ENCODE peak calls at places on chromosomes 4 and X, in seven cellular contexts. Y is astrocyte of the cerebellum, N is choroid plexus epithelial cell, F is right atrium auricular region, V is astrocyte of the spinal cord, T is lower leg skin, S is A673. R is an unnamed sample.

GRCh38 chr4:3700223-3700622 is 66.0 kb upstream of the ADRA2C start:
- DNase-seq in N (no peak), Y (no peak), F (no peak), V (no peak), S (no peak), T (no peak), R (no peak)

GRCh38 chr4:149531861-149532260 is 283.8 kb downstream of the IQCM start:
- DNase-seq in V (peak), N (peak), F (no peak), Y (no peak), T (no peak), S (peak), R (peak)

GRCh38 chr4:56026596-56026995 is 77.9 kb downstream of the CEP135 start:
- DNase-seq in N (no peak), F (no peak), V (peak), T (no peak), Y (no peak), S (no peak), R (no peak)

GRCh38 chr4:77465271-77465670 is 140.3 kb upstream of the CXCL13 start:
- DNase-seq in N (peak), T (no peak), V (peak), S (peak), Y (no peak), F (no peak), R (no peak)

GRCh38 chr4:151679247-151679646 is 81.6 kb downstream of the GATB start:
- DNase-seq in Y (no peak), T (no peak), S (no peak), F (no peak), V (no peak), N (no peak), R (no peak)

GRCh38 chrX:122857734-122858133 is 326.3 kb upstream of the GRIA3 start:
- DNase-seq in V (no peak), F (no peak), N (no peak), S (no peak), Y (no peak), T (no peak), R (no peak)

GRCh38 chrX:118508690-118509089 is 13.1 kb downstream of the DOCK11 start:
- DNase-seq in S (no peak), T (no peak), F (no peak), V (no peak), N (no peak), Y (no peak), R (no peak)

GRCh38 chr4:23614284-23614892 is 275.5 kb downstream of the PPARGC1A start:
- DNase-seq in S (peak), T (no peak), Y (peak), N (peak), F (no peak), V (peak), R (peak)

GRCh38 chr4:89665662-89666061 is 171.3 kb downstream of the SNCA start:
- DNase-seq in T (no peak), V (no peak), S (no peak), N (no peak), F (no peak), Y (no peak), R (no peak)

GRCh38 chr4:146224331-146224966 is 10.1 kb downstream of the REELD1 start:
- DNase-seq in V (no peak), F (no peak), T (no peak), S (no peak), N (peak), Y (no peak), R (no peak)

GRCh38 chr4:78644744-78645330 is 93.3 kb downstream of the ANXA3 start:
- DNase-seq in N (peak), Y (peak), S (peak), T (peak), V (peak), F (peak), R (peak)

GRCh38 chrX:22748093-22748999 is 251.4 kb upstream of the DDX53 start:
- DNase-seq in T (no peak), N (peak), S (peak), F (no peak), Y (peak), V (peak), R (no peak)

GRCh38 chr4:124337874-124338273 is 374.7 kb downstream of the ANKRD50 start:
- DNase-seq in N (peak), S (no peak), F (no peak), Y (no peak), V (peak), T (no peak), R (no peak)

GRCh38 chr4:126604273-126604867 is 1028.4 kb upstream of the INTU start:
- DNase-seq in Y (peak), V (peak), F (no peak), T (no peak), S (peak), N (peak), R (no peak)

GRCh38 chrX:149877157-149877556 is 3.8 kb upstream of the MAGEA8 start:
- DNase-seq in S (no peak), V (no peak), F (no peak), Y (no peak), T (no peak), N (no peak), R (no peak)

GRCh38 chr4:137707221-137707620 is 174.9 kb upstream of the PCDH18 start:
- DNase-seq in V (no peak), Y (no peak), T (no peak), S (no peak), F (no peak), N (no peak), R (no peak)

GRCh38 chrX:135625995-135626394 is 87.4 kb upstream of the CT45A1 start:
- DNase-seq in S (peak), Y (no peak), V (no peak), N (peak), T (no peak), F (no peak), R (no peak)

GRCh38 chrX:70030242-70030823 is 19.4 kb downstream of the AWAT2 start:
- DNase-seq in V (peak), F (no peak), S (peak), N (peak), Y (no peak), T (no peak), R (no peak)

GRCh38 chr4:88104902-88105610 is 53.4 kb downstream of the ABCG2 start:
- DNase-seq in Y (peak), N (peak), F (no peak), T (no peak), V (peak), S (no peak), R (peak)

GRCh38 chr4:38470708-38471262 is 193.2 kb upstream of the KLF3 start:
- DNase-seq in F (no peak), Y (no peak), V (no peak), S (no peak), N (no peak), T (no peak), R (no peak)

GRCh38 chrX:56728752-56729151 is 291 bp upstream of the NBDY start:
- DNase-seq in Y (no peak), S (peak), F (no peak), N (peak), V (peak), T (no peak), R (no peak)

GRCh38 chrX:76253432-76253831 is 80.6 kb downstream of the PBDC1 start:
- DNase-seq in N (peak), S (peak), T (no peak), F (no peak), Y (peak), V (peak), R (no peak)

GRCh38 chr4:102429553-102429952 is 71.6 kb upstream of the NFKB1 start:
- DNase-seq in F (no peak), T (no peak), N (peak), V (peak), Y (peak), S (no peak), R (no peak)

GRCh38 chr4:176123710-176124407 is 58.2 kb downstream of the WDR17 start:
- DNase-seq in N (peak), T (no peak), Y (no peak), V (peak), S (peak), F (no peak), R (no peak)

GRCh38 chr4:763191-763810 is 57.7 kb downstream of the PCGF3 start:
- DNase-seq in F (no peak), N (no peak), Y (no peak), T (no peak), S (no peak), V (no peak), R (no peak)

GRCh38 chr4:186016796-186017195 is 52.2 kb upstream of the TLR3 start:
- DNase-seq in N (no peak), S (no peak), F (no peak), Y (no peak), T (no peak), V (no peak), R (no peak)

GRCh38 chr4:176792348-176793059 is at the start of gene VEGFC:
- DNase-seq in N (peak), Y (no peak), S (peak), F (no peak), T (peak), V (peak), R (no peak)

GRCh38 chr4:2262944-2263250 is 988 bp upstream of the MXD4 start:
- DNase-seq in Y (no peak), N (no peak), S (no peak), T (no peak), F (no peak), V (no peak), R (no peak)
- TF ChIP-seq CTCF in Y (no peak), N (no peak), S (no peak), T (no peak), F (no peak), V (no peak), R (no peak)

GRCh38 chrX:153816821-153817220 is 13.5 kb downstream of the PDZD4 start:
- DNase-seq in F (no peak), N (no peak), S (no peak), T (no peak), Y (no peak), V (no peak), R (no peak)

GRCh38 chrX:153817291-153817690 is 13.1 kb downstream of the PDZD4 start:
- DNase-seq in S (no peak), F (no peak), N (no peak), V (no peak), Y (no peak), T (no peak), R (no peak)

GRCh38 chrX:153820601-153821000 is 9.7 kb downstream of the PDZD4 start:
- DNase-seq in F (no peak), N (no peak), S (no peak), Y (no peak), V (no peak), T (no peak), R (no peak)

GRCh38 chrX:153819398-153820083 is 10.8 kb downstream of the PDZD4 start:
- DNase-seq in F (no peak), N (no peak), Y (no peak), S (no peak), V (no peak), T (no peak), R (no peak)

GRCh38 chrX:153818571-153819397 is 11.6 kb downstream of the PDZD4 start:
- DNase-seq in N (no peak), F (no peak), S (peak), T (no peak), V (no peak), Y (no peak), R (no peak)
- H3K4me3 ChIP-seq in N (peak), F (peak), S (peak), T (no peak), V (peak), Y (peak), R (peak)

GRCh38 chr4:72951147-72951546 is 118.4 kb downstream of the COX18 start:
- DNase-seq in N (peak), S (no peak), V (no peak), T (no peak), Y (no peak), F (no peak), R (no peak)
- TF ChIP-seq CTCF in N (peak), S (no peak), V (peak), T (no peak), Y (peak), F (no peak), R (peak)

GRCh38 chr4:121155893-121156292 is 8.2 kb downstream of the TNIP3 start:
- DNase-seq in V (peak), T (no peak), F (no peak), Y (peak), N (peak), S (peak), R (no peak)
- H3K4me3 ChIP-seq in V (peak), T (no peak), F (no peak), Y (no peak), N (peak), S (peak), R (no peak)

GRCh38 chrX:7709845-7710244 is 133.1 kb upstream of the VCX start:
- DNase-seq in T (no peak), V (no peak), N (no peak), F (no peak), S (peak), Y (no peak), R (no peak)

GRCh38 chrX:7711167-7711566 is 131.8 kb upstream of the VCX start:
- DNase-seq in S (no peak), N (no peak), F (no peak), T (no peak), V (no peak), Y (no peak), R (no peak)

DNA sequence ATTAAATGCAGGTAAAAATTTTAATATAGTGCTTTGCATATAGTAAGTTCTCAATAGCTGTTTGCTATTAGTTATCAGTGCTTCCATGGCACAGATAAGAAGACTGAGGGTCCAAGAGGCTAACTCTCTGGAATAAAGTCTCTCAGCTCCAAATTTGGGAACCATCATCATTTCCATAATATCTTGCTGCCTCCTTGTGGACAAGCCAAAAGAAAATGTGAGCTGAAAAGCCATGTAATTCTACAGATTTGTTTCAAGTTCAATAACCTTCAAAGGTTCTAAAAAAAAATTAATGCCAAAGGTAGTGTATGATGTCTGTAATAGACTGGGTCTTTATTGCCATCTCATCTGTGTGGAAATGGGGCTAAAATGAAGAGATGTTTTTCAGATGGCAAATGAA is 136.9 kb upstream of the VCX start:
- DNase-seq in S (peak), T (no peak), Y (no peak), N (peak), F (no peak), V (peak), R (no peak)
- TF ChIP-seq CTCF in S (peak), T (no peak), Y (peak), N (peak), F (peak), V (peak), R (peak)

GRCh38 chr4:81214518-81215218 is 354 bp downstream of the PRKG2 start:
- DNase-seq in F (no peak), N (peak), T (no peak), V (peak), S (no peak), Y (no peak), R (no peak)
- H3K4me3 ChIP-seq in F (peak), N (peak), T (peak), V (peak), S (no peak), Y (peak), R (peak)

R was measured in retinal pigment epithelial cell.